ENCODE peak calls at places on chromosomes 7 and 10, in five cellular contexts. One of them, this sample, is unnamed.

GRCh38 chr10:26468691-26469090 is 30.6 kb downstream of the APBB1IP start:
- DNase-seq in keratinocyte: no peak
- DNase-seq in body of pancreas: no peak
- DNase-seq in cardiac muscle cell: no peak
- DNase-seq in fibroblast of lung: no peak
- DNase-seq in this sample: no peak

GRCh38 chr7:37352974-37353948 is 95.4 kb downstream of the ELMO1 start:
- DNase-seq in fibroblast of lung: no peak
- DNase-seq in cardiac muscle cell: no peak
- DNase-seq in keratinocyte: no peak
- DNase-seq in body of pancreas: peak
- DNase-seq in this sample: no peak

GRCh38 chr10:63628526-63629362 is 107.5 kb downstream of the REEP3 start:
- DNase-seq in cardiac muscle cell: peak
- DNase-seq in body of pancreas: peak
- DNase-seq in fibroblast of lung: peak
- DNase-seq in keratinocyte: no peak
- DNase-seq in this sample: no peak

GRCh38 chr10:50618624-50619023 is 5.1 kb downstream of the SGMS1 start:
- DNase-seq in keratinocyte: no peak
- DNase-seq in cardiac muscle cell: no peak
- DNase-seq in fibroblast of lung: no peak
- DNase-seq in body of pancreas: no peak
- DNase-seq in this sample: peak

GRCh38 chr7:85829176-85829575 is 642.3 kb upstream of the SEMA3D start:
- DNase-seq in body of pancreas: no peak
- DNase-seq in keratinocyte: no peak
- DNase-seq in fibroblast of lung: no peak
- DNase-seq in cardiac muscle cell: no peak
- DNase-seq in this sample: no peak

GRCh38 chr10:113753020-113753692 is 1.7 kb downstream of the PLEKHS1 start:
- DNase-seq in keratinocyte: no peak
- DNase-seq in cardiac muscle cell: no peak
- DNase-seq in body of pancreas: no peak
- DNase-seq in fibroblast of lung: peak
- DNase-seq in this sample: no peak

GRCh38 chr7:94205529-94205928 is 189.2 kb upstream of the COL1A2 start:
- DNase-seq in body of pancreas: no peak
- DNase-seq in keratinocyte: no peak
- DNase-seq in fibroblast of lung: no peak
- DNase-seq in cardiac muscle cell: no peak
- DNase-seq in this sample: no peak

GRCh38 chr7:106354822-106355221 is 70.0 kb upstream of the NAMPT start:
- DNase-seq in body of pancreas: no peak
- DNase-seq in keratinocyte: no peak
- DNase-seq in cardiac muscle cell: no peak
- DNase-seq in fibroblast of lung: no peak
- DNase-seq in this sample: no peak

GRCh38 chr10:36455481-36456119 is 669.8 kb upstream of the ANKRD30A start:
- DNase-seq in body of pancreas: no peak
- DNase-seq in cardiac muscle cell: no peak
- DNase-seq in keratinocyte: no peak
- DNase-seq in fibroblast of lung: no peak
- DNase-seq in this sample: no peak

GRCh38 chr10:73406863-73407262 is 7.0 kb downstream of the ANXA7 start:
- DNase-seq in keratinocyte: no peak
- DNase-seq in body of pancreas: no peak
- DNase-seq in cardiac muscle cell: peak
- DNase-seq in fibroblast of lung: no peak
- DNase-seq in this sample: no peak

GRCh38 chr10:103855424-103855823 is at the start of gene SH3PXD2A:
- DNase-seq in keratinocyte: no peak
- DNase-seq in fibroblast of lung: peak
- DNase-seq in body of pancreas: peak
- DNase-seq in cardiac muscle cell: peak
- DNase-seq in this sample: no peak

GRCh38 chr7:17144313-17144712 is 154.1 kb upstream of the AHR start:
- DNase-seq in body of pancreas: no peak
- DNase-seq in cardiac muscle cell: peak
- DNase-seq in fibroblast of lung: no peak
- DNase-seq in keratinocyte: no peak
- DNase-seq in this sample: no peak

GRCh38 chr10:7264313-7264741 is 146.5 kb downstream of the SFMBT2 start:
- DNase-seq in cardiac muscle cell: peak
- DNase-seq in body of pancreas: no peak
- DNase-seq in fibroblast of lung: peak
- DNase-seq in keratinocyte: no peak
- DNase-seq in this sample: no peak

GRCh38 chr10:69644658-69645295 is 14.7 kb downstream of the FAM241B start:
- DNase-seq in cardiac muscle cell: peak
- DNase-seq in fibroblast of lung: peak
- DNase-seq in keratinocyte: no peak
- DNase-seq in body of pancreas: peak
- DNase-seq in this sample: no peak

GRCh38 chr10:35451103-35452016 is 115.1 kb downstream of the CCNY start:
- DNase-seq in body of pancreas: no peak
- DNase-seq in keratinocyte: no peak
- DNase-seq in fibroblast of lung: peak
- DNase-seq in cardiac muscle cell: peak
- DNase-seq in this sample: no peak

GRCh38 chr7:20407585-20408466 is 77.1 kb downstream of the ITGB8 start:
- DNase-seq in fibroblast of lung: peak
- DNase-seq in body of pancreas: peak
- DNase-seq in cardiac muscle cell: peak
- DNase-seq in keratinocyte: no peak
- DNase-seq in this sample: no peak

GRCh38 chr10:67612577-67613537 is 83.1 kb downstream of the CTNNA3 start:
- DNase-seq in fibroblast of lung: peak
- DNase-seq in body of pancreas: no peak
- DNase-seq in keratinocyte: no peak
- DNase-seq in cardiac muscle cell: peak
- DNase-seq in this sample: no peak

GRCh38 chr10:22335204-22335956 is 9.9 kb upstream of the SPAG6 start:
- DNase-seq in cardiac muscle cell: peak
- DNase-seq in fibroblast of lung: peak
- DNase-seq in keratinocyte: no peak
- DNase-seq in body of pancreas: peak
- DNase-seq in this sample: no peak

GRCh38 chr7:1175597-1175966 is 15.6 kb upstream of the ZFAND2A start:
- DNase-seq in keratinocyte: no peak
- DNase-seq in body of pancreas: no peak
- DNase-seq in cardiac muscle cell: no peak
- DNase-seq in fibroblast of lung: no peak
- DNase-seq in this sample: no peak

GRCh38 chr10:108392286-108392685 is 1227.8 kb upstream of the SORCS1 start:
- DNase-seq in fibroblast of lung: peak
- DNase-seq in keratinocyte: no peak
- DNase-seq in cardiac muscle cell: peak
- DNase-seq in body of pancreas: no peak
- DNase-seq in this sample: no peak

GRCh38 chr10:78640981-78641646 is 427.7 kb upstream of the ZMIZ1 start:
- DNase-seq in fibroblast of lung: no peak
- DNase-seq in keratinocyte: no peak
- DNase-seq in body of pancreas: no peak
- DNase-seq in cardiac muscle cell: peak
- DNase-seq in this sample: no peak

GRCh38 chr7:12802070-12802469 is 114.6 kb downstream of the ARL4A start:
- DNase-seq in cardiac muscle cell: no peak
- DNase-seq in body of pancreas: no peak
- DNase-seq in fibroblast of lung: no peak
- DNase-seq in keratinocyte: peak
- DNase-seq in this sample: no peak

GRCh38 chr7:5495581-5496375 is 72.1 kb upstream of the TNRC18 start:
- DNase-seq in body of pancreas: peak
- DNase-seq in keratinocyte: no peak
- DNase-seq in fibroblast of lung: no peak
- DNase-seq in cardiac muscle cell: no peak
- DNase-seq in this sample: no peak

GRCh38 chr7:140876519-140877248 is 48.0 kb downstream of the BRAF start:
- DNase-seq in body of pancreas: no peak
- DNase-seq in keratinocyte: no peak
- DNase-seq in cardiac muscle cell: peak
- DNase-seq in fibroblast of lung: peak
- DNase-seq in this sample: no peak

GRCh38 chr7:77415822-77416620 is at the start of gene GSAP:
- DNase-seq in keratinocyte: no peak
- DNase-seq in body of pancreas: peak
- DNase-seq in fibroblast of lung: peak
- DNase-seq in cardiac muscle cell: peak
- DNase-seq in this sample: no peak

GRCh38 chr7:18895456-18895855 is 222.0 kb downstream of the TWIST1 start:
- DNase-seq in cardiac muscle cell: peak
- DNase-seq in body of pancreas: no peak
- DNase-seq in fibroblast of lung: peak
- DNase-seq in keratinocyte: peak
- DNase-seq in this sample: peak

GRCh38 chr10:15433850-15434537 is 62.9 kb upstream of the FAM171A1 start:
- DNase-seq in keratinocyte: no peak
- DNase-seq in cardiac muscle cell: peak
- DNase-seq in body of pancreas: peak
- DNase-seq in fibroblast of lung: peak
- DNase-seq in this sample: no peak

GRCh38 chr10:87861566-87861952 is 1.8 kb downstream of the KLLN start:
- DNase-seq in keratinocyte: no peak
- DNase-seq in cardiac muscle cell: peak
- DNase-seq in body of pancreas: peak
- DNase-seq in fibroblast of lung: peak
- DNase-seq in this sample: peak

GRCh38 chr10:109374215-109374614 is 549.1 kb downstream of the XPNPEP1 start:
- DNase-seq in body of pancreas: no peak
- DNase-seq in cardiac muscle cell: no peak
- DNase-seq in fibroblast of lung: peak
- DNase-seq in keratinocyte: no peak
- DNase-seq in this sample: no peak

GRCh38 chr7:75798770-75799169 is 14.8 kb downstream of the CCL24 start:
- DNase-seq in cardiac muscle cell: no peak
- DNase-seq in fibroblast of lung: no peak
- DNase-seq in keratinocyte: no peak
- DNase-seq in body of pancreas: peak
- DNase-seq in this sample: no peak

GRCh38 chr7:2939193-2939885 is 95.2 kb upstream of the GNA12 start:
- DNase-seq in fibroblast of lung: no peak
- DNase-seq in keratinocyte: no peak
- DNase-seq in body of pancreas: no peak
- DNase-seq in cardiac muscle cell: no peak
- DNase-seq in this sample: no peak

GRCh38 chr10:76430330-76430729 is 998.9 kb downstream of the LRMDA start:
- DNase-seq in cardiac muscle cell: no peak
- DNase-seq in keratinocyte: no peak
- DNase-seq in fibroblast of lung: no peak
- DNase-seq in body of pancreas: no peak
- DNase-seq in this sample: no peak
- H3K27ac ChIP-seq in cardiac muscle cell: peak
- H3K27ac ChIP-seq in keratinocyte: no peak
- H3K27ac ChIP-seq in fibroblast of lung: peak
- H3K27ac ChIP-seq in body of pancreas: peak
- H3K27ac ChIP-seq in this sample: no peak

GRCh38 chr10:100889546-100889945 is 23.2 kb upstream of the SLF2 start:
- DNase-seq in cardiac muscle cell: no peak
- DNase-seq in keratinocyte: no peak
- DNase-seq in body of pancreas: no peak
- DNase-seq in fibroblast of lung: no peak
- DNase-seq in this sample: no peak
- H3K27ac ChIP-seq in cardiac muscle cell: no peak
- H3K27ac ChIP-seq in keratinocyte: no peak
- H3K27ac ChIP-seq in body of pancreas: no peak
- H3K27ac ChIP-seq in fibroblast of lung: no peak
- H3K27ac ChIP-seq in this sample: no peak

DNA sequence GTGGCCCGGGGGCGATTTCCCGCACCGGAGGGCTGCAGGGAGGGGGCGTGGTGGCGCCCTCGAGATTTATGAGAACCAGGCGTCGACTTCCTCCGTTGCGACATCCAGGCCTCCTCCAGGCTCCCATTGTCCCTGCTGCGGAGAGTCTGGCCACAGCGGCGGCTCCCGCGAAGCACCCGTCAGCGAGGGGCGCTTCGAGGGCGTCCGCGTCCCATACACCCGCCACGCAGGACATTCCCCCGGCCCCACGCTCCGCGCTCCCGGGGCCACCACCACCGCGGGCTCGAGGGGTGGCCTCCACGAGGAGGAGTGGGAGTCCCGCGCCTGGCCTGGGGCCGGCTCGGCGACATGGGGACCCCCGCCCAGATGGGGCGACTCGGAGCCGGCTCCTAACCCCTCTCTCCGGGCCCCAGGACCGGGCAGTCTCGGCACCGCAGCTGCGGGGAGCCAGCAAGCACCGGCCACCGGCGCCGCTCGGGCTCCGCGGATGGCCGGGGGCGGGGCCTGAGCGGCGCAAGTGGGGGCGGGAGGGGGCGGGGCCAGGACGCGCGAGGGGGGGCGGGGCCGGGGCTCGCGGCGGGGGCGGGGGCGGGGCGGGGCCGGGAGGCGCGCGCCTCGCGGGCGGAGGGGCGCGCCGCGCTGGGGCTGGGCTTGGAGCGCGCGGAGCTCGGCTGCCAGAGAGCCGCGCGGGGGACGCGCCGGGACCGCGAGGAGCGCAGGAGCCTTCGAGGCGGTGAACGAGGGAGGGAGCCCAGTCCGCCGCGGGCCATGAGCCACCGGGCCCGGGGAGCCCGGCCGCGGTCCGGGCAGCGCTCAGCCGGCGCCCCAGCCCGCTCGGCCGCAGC is at the start of gene SH2B2:
- DNase-seq in fibroblast of lung: peak
- DNase-seq in keratinocyte: no peak
- DNase-seq in cardiac muscle cell: peak
- DNase-seq in body of pancreas: peak
- DNase-seq in this sample: no peak
- H3K27ac ChIP-seq in fibroblast of lung: peak
- H3K27ac ChIP-seq in keratinocyte: no peak
- H3K27ac ChIP-seq in cardiac muscle cell: no peak
- H3K27ac ChIP-seq in body of pancreas: peak
- H3K27ac ChIP-seq in this sample: no peak

GRCh38 chr7:29976673-29977072 is 12.9 kb downstream of the SCRN1 start:
- DNase-seq in fibroblast of lung: peak
- DNase-seq in keratinocyte: no peak
- DNase-seq in cardiac muscle cell: peak
- DNase-seq in body of pancreas: no peak
- DNase-seq in this sample: no peak
- H3K27ac ChIP-seq in fibroblast of lung: no peak
- H3K27ac ChIP-seq in keratinocyte: no peak
- H3K27ac ChIP-seq in cardiac muscle cell: no peak
- H3K27ac ChIP-seq in body of pancreas: no peak
- H3K27ac ChIP-seq in this sample: no peak

GRCh38 chr7:41579961-41580935 is 122.6 kb downstream of the INHBA start:
- DNase-seq in keratinocyte: peak
- DNase-seq in body of pancreas: no peak
- DNase-seq in cardiac muscle cell: peak
- DNase-seq in fibroblast of lung: peak
- DNase-seq in this sample: no peak
- H3K27ac ChIP-seq in keratinocyte: peak
- H3K27ac ChIP-seq in body of pancreas: no peak
- H3K27ac ChIP-seq in cardiac muscle cell: no peak
- H3K27ac ChIP-seq in fibroblast of lung: peak
- H3K27ac ChIP-seq in this sample: no peak

This sample was measured in epithelial cell of prostate.